ENCODE peak calls at places on chromosomes 3 and 15, in four cellular contexts. K is breast epithelium, G is ovary, S is NCI-H774. X is an unnamed sample.

GRCh38 chr3:8191406-8191805 is 310.2 kb upstream of the LMCD1 start:
- DNase-seq in G (no peak), K (no peak), S (no peak), X (no peak)

GRCh38 chr3:179473565-179473964 is 22.3 kb upstream of the GNB4 start:
- DNase-seq in S (no peak), G (no peak), K (no peak), X (no peak)

GRCh38 chr15:64045774-64046346 is 425 bp downstream of the DAPK2 start:
- DNase-seq in G (no peak), K (no peak), S (no peak), X (no peak)

GRCh38 chr15:86879250-86880229 is 799.9 kb downstream of the AGBL1 start:
- DNase-seq in K (no peak), S (no peak), G (no peak), X (no peak)

GRCh38 chr3:11818033-11818432 is 28.7 kb downstream of the TAMM41 start:
- DNase-seq in K (no peak), G (no peak), S (no peak), X (no peak)

GRCh38 chr15:94168250-94168649 is 63.1 kb upstream of the MCTP2 start:
- DNase-seq in S (no peak), G (no peak), K (no peak), X (no peak)

GRCh38 chr3:192885374-192885773 is 32.3 kb downstream of the MB21D2 start:
- DNase-seq in S (no peak), K (no peak), G (no peak), X (no peak)

GRCh38 chr3:168088106-168088722 is 7.5 kb downstream of the GOLIM4 start:
- DNase-seq in G (no peak), S (no peak), K (no peak), X (no peak)

GRCh38 chr15:57909388-57909787 is 156.1 kb downstream of the ALDH1A2 start:
- DNase-seq in S (no peak), G (no peak), K (no peak), X (no peak)

GRCh38 chr15:101020945-101021344 is 101.8 kb downstream of the LRRK1 start:
- DNase-seq in S (no peak), G (no peak), K (no peak), X (no peak)

GRCh38 chr3:50274371-50275104 is 4.3 kb upstream of the LSMEM2 start:
- DNase-seq in K (peak), G (no peak), S (peak), X (no peak)

GRCh38 chr3:64084640-64085039 is 61.3 kb upstream of the PSMD6 start:
- DNase-seq in S (no peak), G (no peak), K (no peak), X (no peak)

GRCh38 chr3:377158-377561 is 180.6 kb downstream of the CHL1 start:
- DNase-seq in S (peak), K (no peak), G (no peak), X (no peak)